ENCODE peak calls at places on chromosomes 4 and X, in nine cellular contexts. R is H54; L is SK-MEL-5; S is stimulated activated CD8-positive, alpha-beta memory T cell treated with anti-CD3 and anti-CD28 coated beads, Interleukin-7, amount 100 ng/mL, for 1 hour; W is endothelial cell; X is non-pigmented ciliary epithelial cell; O is HS-27A; T is H9; K is suprapubic skin. Q is an unnamed sample.

GRCh38 chrX:12360389-12360788 is 222.1 kb downstream of the FRMPD4 start:
- DNase-seq in K (no peak), S (no peak), R (no peak), T (no peak), W (no peak), O (peak; percentile 47), L (no peak), X (peak; percentile 28), Q (peak; percentile 2)

GRCh38 chrX:149504915-149505651 is at the start of gene IDS:
- DNase-seq in W (peak; percentile 79), X (peak; percentile 34), K (peak; percentile 92), T (peak; percentile 90), S (peak; percentile 72), O (peak; percentile 51), L (peak; percentile 85), R (peak; percentile 58), Q (peak; percentile 93)

GRCh38 chrX:30992381-30992904 is 79.4 kb downstream of the FTHL17 start:
- DNase-seq in X (no peak), S (no peak), T (no peak), R (no peak), K (no peak), W (no peak), O (no peak), L (peak; percentile 93), Q (peak; percentile 1)

GRCh38 chrX:75086731-75087195 is 69.3 kb downstream of the ABCB7 start:
- DNase-seq in S (no peak), T (no peak), K (no peak), X (no peak), L (no peak), O (no peak), W (no peak), R (no peak), Q (peak; percentile 72)

GRCh38 chr4:77994194-77994721 is 62.9 kb upstream of the FRAS1 start:
- DNase-seq in L (peak; percentile 64), R (no peak), W (peak; percentile 62), O (peak; percentile 42), K (no peak), T (peak; percentile 78), S (no peak), X (peak; percentile 45), Q (no peak)

GRCh38 chr4:76654796-76655195 is 219.8 kb downstream of the SHROOM3 start:
- DNase-seq in W (no peak), K (no peak), S (no peak), R (no peak), L (no peak), X (no peak), O (no peak), T (no peak), Q (no peak)

GRCh38 chrX:28120076-28120475 is 138.8 kb upstream of the DCAF8L1 start:
- DNase-seq in X (no peak), T (no peak), L (no peak), W (no peak), R (no peak), K (no peak), O (no peak), S (no peak), Q (no peak)

GRCh38 chr4:31189938-31190337 is 469.8 kb downstream of the PCDH7 start:
- DNase-seq in S (no peak), W (no peak), O (no peak), T (no peak), L (no peak), R (no peak), X (no peak), K (no peak), Q (no peak)

GRCh38 chr4:38371391-38371851 is 292.6 kb upstream of the KLF3 start:
- DNase-seq in T (no peak), R (peak; percentile 14), L (no peak), K (no peak), X (no peak), O (no peak), W (no peak), S (no peak), Q (no peak)

GRCh38 chr4:78119698-78120097 is 62.6 kb downstream of the FRAS1 start:
- DNase-seq in O (no peak), S (no peak), R (no peak), W (no peak), K (no peak), T (no peak), L (no peak), X (no peak), Q (no peak)

GRCh38 chr4:142516686-142517145 is 329.4 kb downstream of the INPP4B start:
- DNase-seq in W (no peak), K (no peak), X (no peak), R (no peak), L (no peak), T (no peak), O (peak; percentile 36), S (no peak), Q (no peak)

GRCh38 chr4:95957054-95957453 is 117.2 kb downstream of the PDHA2 start:
- DNase-seq in O (no peak), X (no peak), L (no peak), T (no peak), W (no peak), R (no peak), S (no peak), K (no peak), Q (no peak)

GRCh38 chrX:115650449-115650848 is 89.5 kb downstream of the PLS3 start:
- DNase-seq in S (no peak), W (no peak), K (no peak), L (no peak), T (no peak), X (no peak), O (no peak), R (no peak), Q (peak; percentile 13)

GRCh38 chr4:137909910-137910309 is 332.2 kb downstream of the SLC7A11 start:
- DNase-seq in S (no peak), X (no peak), T (peak; percentile 29), W (no peak), L (peak; percentile 8), R (no peak), O (no peak), K (no peak), Q (no peak)

GRCh38 chrX:123282241-123282640 is 98.2 kb downstream of the GRIA3 start:
- DNase-seq in W (no peak), X (no peak), T (no peak), K (no peak), R (no peak), L (no peak), S (no peak), O (no peak), Q (no peak)

GRCh38 chrX:131199086-131199485 is 90.0 kb downstream of the IGSF1 start:
- DNase-seq in O (no peak), W (no peak), X (no peak), R (no peak), T (no peak), S (no peak), L (no peak), K (no peak), Q (no peak)

GRCh38 chr4:77600521-77601451 is 4.8 kb upstream of the CXCL13 start:
- DNase-seq in R (no peak), S (no peak), O (no peak), X (no peak), L (peak; percentile 49), W (peak; percentile 19), K (no peak), T (peak; percentile 44), Q (peak; percentile 38)

GRCh38 chr4:126799471-126799870 is 833.3 kb upstream of the INTU start:
- DNase-seq in R (no peak), S (no peak), K (no peak), W (no peak), L (no peak), T (no peak), O (no peak), X (no peak), Q (no peak)

GRCh38 chr4:69829678-69830077 is 30.3 kb downstream of the SULT1E1 start:
- DNase-seq in T (no peak), X (no peak), O (no peak), W (no peak), R (no peak), L (no peak), K (no peak), S (no peak), Q (no peak)

GRCh38 chr4:15109583-15109982 is 107.3 kb downstream of the CPEB2 start:
- DNase-seq in S (no peak), X (no peak), R (no peak), O (no peak), K (no peak), W (no peak), T (no peak), L (no peak), Q (peak; percentile 3)

GRCh38 chr4:68912807-68913206 is 38.8 kb downstream of the UGT2A3 start:
- DNase-seq in L (no peak), T (no peak), W (no peak), S (no peak), K (no peak), O (no peak), X (no peak), R (no peak), Q (no peak)

GRCh38 chrX:36462142-36462541 is 542.6 kb downstream of the CFAP47 start:
- DNase-seq in O (no peak), K (no peak), W (no peak), R (no peak), L (no peak), S (no peak), X (no peak), T (no peak), Q (peak; percentile 1)

GRCh38 chr4:126778348-126778747 is 854.4 kb upstream of the INTU start:
- DNase-seq in W (no peak), L (no peak), R (no peak), K (no peak), T (no peak), X (peak; percentile 72), S (no peak), O (peak; percentile 19), Q (no peak)

GRCh38 chr4:111537861-111538260 is 607.4 kb upstream of the FAM241A start:
- DNase-seq in X (peak; percentile 28), S (no peak), R (no peak), L (no peak), W (no peak), T (no peak), O (no peak), K (no peak), Q (no peak)

GRCh38 chr4:48596336-48596735 is 106.3 kb downstream of the ZAR1 start:
- DNase-seq in W (no peak), T (no peak), O (no peak), X (no peak), R (no peak), S (no peak), K (no peak), L (no peak), Q (no peak)